ENCODE peak calls at places on chromosomes 1 and 21, in eight cellular contexts. V is right lobe of liver; B is esophagus squamous epithelium; Z is transverse colon; R is neuronal stem cell; N is upper lobe of right lung; P is CD4-positive, alpha-beta memory T cell; K is ascending aorta. D is an unnamed sample.

GRCh38 chr1:43048601-43049011 is 89.9 kb upstream of the SLC2A1 start:
- DNase-seq in R (no peak), K (no peak), B (no peak), P (no peak), V (no peak), Z (no peak), N (no peak), D (no peak)

GRCh38 chr1:181135815-181136737 is 47.6 kb downstream of the IER5 start:
- DNase-seq in P (no peak), N (no peak), K (no peak), B (no peak), R (no peak), V (no peak), Z (no peak), D (no peak)

GRCh38 chr1:40783001-40783905 is at the start of gene KCNQ4:
- DNase-seq in N (peak; percentile 82), V (peak; percentile 49), R (peak; percentile 59), P (no peak), B (no peak), K (no peak), Z (peak; percentile 70), D (no peak)

GRCh38 chr1:219174672-219175564 is 1.2 kb downstream of the LYPLAL1 start:
- DNase-seq in P (peak; percentile 35), V (no peak), K (no peak), Z (peak; percentile 10), N (no peak), R (peak; percentile 27), B (no peak), D (peak; percentile 33)

GRCh38 chr1:194296201-194296600 is 1109.8 kb upstream of the B3GALT2 start:
- DNase-seq in R (no peak), V (no peak), N (no peak), P (no peak), K (no peak), Z (no peak), B (no peak), D (no peak)

GRCh38 chr21:42237577-42237976 is 18.6 kb downstream of the ABCG1 start:
- DNase-seq in P (no peak), N (no peak), R (no peak), Z (no peak), B (no peak), V (no peak), K (no peak), D (no peak)

GRCh38 chr1:6351480-6352137 is 42.0 kb downstream of the ACOT7 start:
- DNase-seq in V (peak; percentile 76), P (no peak), R (no peak), B (no peak), Z (peak; percentile 81), K (no peak), N (no peak), D (no peak)

GRCh38 chr1:247627951-247628350 is 22.6 kb downstream of the OR2G3 start:
- DNase-seq in V (no peak), K (no peak), B (no peak), Z (no peak), P (no peak), N (no peak), R (no peak), D (no peak)

GRCh38 chr21:30014883-30015282 is 75.1 kb upstream of the GRIK1 start:
- DNase-seq in V (no peak), N (no peak), Z (no peak), R (no peak), P (no peak), K (no peak), B (no peak), D (no peak)

GRCh38 chr1:4171480-4172450 is 271.7 kb upstream of the C1orf174 start:
- DNase-seq in N (peak; percentile 39), P (no peak), V (no peak), Z (no peak), K (no peak), R (no peak), B (no peak), D (no peak)

GRCh38 chr1:4172659-4173599 is 272.9 kb upstream of the C1orf174 start:
- DNase-seq in V (no peak), K (no peak), R (no peak), N (no peak), P (no peak), B (no peak), Z (no peak), D (no peak)

GRCh38 chr1:4170548-4170947 is 270.5 kb upstream of the C1orf174 start:
- DNase-seq in N (no peak), K (no peak), P (no peak), V (no peak), R (no peak), B (no peak), Z (no peak), D (no peak)

GRCh38 chr1:4170953-4171352 is 270.9 kb upstream of the C1orf174 start:
- DNase-seq in P (no peak), V (no peak), N (peak; percentile 37), Z (no peak), K (no peak), B (no peak), R (no peak), D (no peak)

GRCh38 chr1:4169991-4170390 is 269.9 kb upstream of the C1orf174 start:
- DNase-seq in B (no peak), P (no peak), K (no peak), Z (no peak), V (no peak), N (no peak), R (no peak), D (no peak)
- H3K27ac ChIP-seq in B (no peak overlapping the region), P (no peak overlapping the region), K (no peak overlapping the region), Z (no peak overlapping the region), V (no peak overlapping the region), N (no peak overlapping the region), R (no peak overlapping the region), D (no peak overlapping the region)

GRCh38 chr1:28604411-28604810 is 12.3 kb downstream of the RAB42 start:
- DNase-seq in V (no peak), K (no peak), P (no peak), Z (no peak), B (no peak), N (no peak), R (no peak), D (no peak)
- H3K36me3 ChIP-seq in V (peaks cover 44% of the 10 kb centered on the region), K (peaks cover 56% of the 10 kb centered on the region), P (peaks cover 28% of the 10 kb centered on the region), Z (no peaks in the 10 kb centered on the region), B (peaks cover 16% of the 10 kb centered on the region), N (peaks cover 71% of the 10 kb centered on the region), R (peaks cover 75% of the 10 kb centered on the region), D (peaks cover 16% of the 10 kb centered on the region)

GRCh38 chr1:165395522-165396300 is 39.2 kb upstream of the LMX1A start:
- DNase-seq in N (no peak), V (no peak), Z (no peak), K (no peak), B (no peak), P (no peak), R (no peak), D (no peak)

GRCh38 chr1:165387956-165388355 is 31.4 kb upstream of the LMX1A start:
- DNase-seq in Z (no peak), V (no peak), B (no peak), K (no peak), R (no peak), P (no peak), N (no peak), D (no peak)

GRCh38 chr1:165397945-165398344 is 41.4 kb upstream of the LMX1A start:
- DNase-seq in V (no peak), P (no peak), Z (no peak), B (no peak), K (no peak), N (no peak), R (no peak), D (no peak)

GRCh38 chr1:165389609-165390008 is 33.1 kb upstream of the LMX1A start:
- DNase-seq in Z (no peak), V (no peak), N (no peak), B (no peak), K (no peak), P (no peak), R (no peak), D (no peak)

DNA sequence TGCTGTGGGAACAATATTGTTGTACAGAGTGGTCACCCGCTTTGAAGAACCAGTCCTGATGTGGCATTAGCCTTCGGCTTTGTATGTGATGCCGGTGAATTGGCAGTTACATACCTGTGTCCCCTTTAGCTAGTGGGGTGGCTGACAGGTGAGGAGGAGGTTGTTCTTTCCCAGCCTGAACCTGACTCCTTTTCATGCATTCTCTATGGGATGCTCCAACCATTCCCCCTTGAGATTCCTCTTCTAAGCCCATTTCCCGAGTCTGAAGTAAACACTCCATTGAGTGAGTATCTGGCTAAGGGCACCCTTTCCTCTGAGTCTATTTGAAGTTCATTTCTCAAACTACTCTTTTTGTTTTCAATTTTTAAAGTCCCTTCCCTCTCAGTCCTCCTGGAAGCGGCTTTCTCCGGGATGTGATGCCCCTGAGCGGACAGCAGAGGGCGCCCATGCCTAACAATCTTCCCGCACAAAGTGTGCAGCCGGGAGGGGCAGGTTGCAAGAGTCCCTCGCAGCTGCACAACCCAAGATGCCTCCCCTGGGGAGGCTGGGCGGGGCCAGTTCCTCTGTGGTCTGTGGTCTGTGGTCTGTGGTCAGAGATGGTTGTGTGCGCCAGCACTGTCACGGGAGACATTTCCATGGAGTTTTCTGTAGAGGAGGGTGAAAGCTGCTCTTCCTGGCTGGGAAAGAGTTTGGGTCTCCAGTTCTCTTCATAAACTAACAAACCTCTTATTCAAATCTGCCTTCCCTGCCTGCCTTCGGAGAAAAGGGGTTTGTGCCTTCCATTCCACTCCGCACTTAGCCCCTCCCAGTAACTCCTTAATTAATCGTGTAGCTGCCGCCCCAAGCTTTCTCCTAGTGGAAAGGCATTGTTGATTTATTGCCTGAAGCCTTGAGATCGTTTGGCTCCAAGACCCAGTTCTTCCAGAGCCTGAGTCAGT is 36.4 kb upstream of the LMX1A start:
- DNase-seq in B (peak; percentile 50), Z (peak; percentile 85), R (peak; percentile 82), N (peak; percentile 92), P (peak; percentile 91), V (peak; percentile 69), K (peak; percentile 70), D (peak; percentile 90)
- H3K4me3 ChIP-seq in B (no peak overlapping the region), Z (no peak overlapping the region), R (no peak overlapping the region), N (peak overlapping the region; percentile 23), P (peak overlapping the region; percentile 4), V (no peak overlapping the region), K (no peak overlapping the region), D (peak overlapping the region; percentile 28)

GRCh38 chr1:209989525-209989924 is 51.5 kb downstream of the SYT14 start:
- DNase-seq in K (no peak), B (no peak), Z (no peak), P (peak; percentile 1), N (no peak), R (no peak), V (no peak), D (no peak)

GRCh38 chr1:209983953-209984352 is 45.9 kb downstream of the SYT14 start:
- DNase-seq in V (no peak), K (no peak), P (no peak), B (no peak), R (no peak), N (no peak), Z (no peak), D (no peak)

GRCh38 chr1:209993061-209993830 is 55.2 kb downstream of the SYT14 start:
- DNase-seq in Z (no peak), V (no peak), K (no peak), N (no peak), B (no peak), P (no peak), R (no peak), D (no peak)

GRCh38 chr1:209985002-209985401 is 47.0 kb downstream of the SYT14 start:
- DNase-seq in Z (no peak), N (no peak), P (no peak), B (no peak), K (no peak), R (no peak), V (no peak), D (no peak)

DNA sequence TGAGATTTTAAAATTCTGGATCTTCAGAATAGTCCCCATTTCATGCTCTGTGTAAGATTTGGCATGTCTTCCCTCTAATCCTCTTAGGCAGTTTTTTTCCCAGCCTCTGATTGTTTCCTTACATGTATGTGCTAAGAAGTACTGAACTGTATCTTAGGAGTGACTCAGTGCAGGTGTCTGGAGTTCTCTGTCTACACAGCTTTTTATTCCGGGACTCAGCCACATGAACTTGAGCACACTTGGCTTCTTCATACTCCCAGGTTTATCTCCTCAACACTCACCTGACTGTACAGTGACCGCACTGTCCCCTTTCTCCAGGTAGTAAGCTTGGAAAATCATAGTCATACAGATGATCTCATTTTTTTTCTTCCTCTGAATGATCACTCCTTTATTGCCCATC is 50.7 kb downstream of the SYT14 start:
- DNase-seq in N (no peak), P (no peak), R (no peak), B (no peak), Z (no peak), K (no peak), V (no peak), D (no peak)
- H3K27ac ChIP-seq in N (no peak overlapping the region), P (no peak overlapping the region), R (no peak overlapping the region), B (no peak overlapping the region), Z (no peak overlapping the region), K (no peak overlapping the region), V (no peak overlapping the region), D (no peak overlapping the region)